ENCODE peak calls at places on chromosomes 16 and 17, in four cellular contexts. U is GM23338, L is hepatocyte, Z is MM.1S. X is an unnamed sample. For H3K4me1, the result is how much of the 10 kb centered on the place peaks cover.

GRCh38 chr17:14940946-14941280 is 324.2 kb downstream of the PMP22 start:
- DNase-seq in U (no peak), L (no peak), Z (no peak), X (no peak)

GRCh38 chr17:80751460-80752368 is 207.1 kb downstream of the RPTOR start:
- DNase-seq in U (peak), L (no peak), Z (no peak), X (no peak)

GRCh38 chr17:59331929-59332889 is 754 bp downstream of the YPEL2 start:
- DNase-seq in U (peak), L (peak), Z (no peak), X (peak)

GRCh38 chr16:17228048-17228707 is 242.6 kb downstream of the XYLT1 start:
- DNase-seq in U (no peak), L (no peak), Z (no peak), X (no peak)

GRCh38 chr17:39694593-39694992 is 5.3 kb upstream of the ERBB2 start:
- DNase-seq in U (no peak), L (no peak), Z (no peak), X (peak)

GRCh38 chr16:15897834-15898254 is 9.4 kb upstream of the CEP20 start:
- DNase-seq in U (no peak), L (no peak), Z (peak), X (peak)

GRCh38 chr17:62780273-62780672 is 27.8 kb downstream of the MARCHF10 start:
- DNase-seq in U (no peak), L (no peak), Z (no peak), X (no peak)

GRCh38 chr16:76653390-76654026 is 376.3 kb downstream of the CNTNAP4 start:
- DNase-seq in U (peak), L (peak), Z (peak), X (no peak)

GRCh38 chr16:54327609-54328008 is 41.0 kb upstream of the IRX3 start:
- DNase-seq in U (no peak), L (no peak), Z (no peak), X (no peak)

GRCh38 chr17:50175035-50175788 is 9.4 kb downstream of the SGCA start:
- DNase-seq in U (no peak), L (no peak), Z (no peak), X (peak)

GRCh38 chr16:79864781-79865391 is 264.3 kb upstream of the MAF start:
- DNase-seq in U (no peak), L (no peak), Z (no peak), X (no peak)

GRCh38 chr17:79075433-79075805 is 795 bp downstream of the ENGASE start:
- DNase-seq in U (peak), L (no peak), Z (no peak), X (peak)

GRCh38 chr17:57085448-57086068 is 512 bp downstream of the AKAP1 start:
- DNase-seq in U (peak), L (peak), Z (peak), X (peak)

GRCh38 chr17:39155654-39156053 is 4.2 kb upstream of the PLXDC1 start:
- DNase-seq in U (no peak), L (no peak), Z (no peak), X (no peak)

GRCh38 chr16:29151317-29151716 is 166.5 kb downstream of the LAT start:
- DNase-seq in U (no peak), L (no peak), Z (no peak), X (no peak)

GRCh38 chr16:3999479-3999868 is 116.8 kb downstream of the ADCY9 start:
- DNase-seq in U (peak), L (peak), Z (no peak), X (peak)

GRCh38 chr17:69448431-69449102 is 34.1 kb downstream of the MAP2K6 start:
- DNase-seq in U (peak), L (no peak), Z (no peak), X (no peak)

GRCh38 chr17:54992797-54993639 is 24.5 kb downstream of the STXBP4 start:
- DNase-seq in U (peak), L (peak), Z (peak), X (no peak)

DNA sequence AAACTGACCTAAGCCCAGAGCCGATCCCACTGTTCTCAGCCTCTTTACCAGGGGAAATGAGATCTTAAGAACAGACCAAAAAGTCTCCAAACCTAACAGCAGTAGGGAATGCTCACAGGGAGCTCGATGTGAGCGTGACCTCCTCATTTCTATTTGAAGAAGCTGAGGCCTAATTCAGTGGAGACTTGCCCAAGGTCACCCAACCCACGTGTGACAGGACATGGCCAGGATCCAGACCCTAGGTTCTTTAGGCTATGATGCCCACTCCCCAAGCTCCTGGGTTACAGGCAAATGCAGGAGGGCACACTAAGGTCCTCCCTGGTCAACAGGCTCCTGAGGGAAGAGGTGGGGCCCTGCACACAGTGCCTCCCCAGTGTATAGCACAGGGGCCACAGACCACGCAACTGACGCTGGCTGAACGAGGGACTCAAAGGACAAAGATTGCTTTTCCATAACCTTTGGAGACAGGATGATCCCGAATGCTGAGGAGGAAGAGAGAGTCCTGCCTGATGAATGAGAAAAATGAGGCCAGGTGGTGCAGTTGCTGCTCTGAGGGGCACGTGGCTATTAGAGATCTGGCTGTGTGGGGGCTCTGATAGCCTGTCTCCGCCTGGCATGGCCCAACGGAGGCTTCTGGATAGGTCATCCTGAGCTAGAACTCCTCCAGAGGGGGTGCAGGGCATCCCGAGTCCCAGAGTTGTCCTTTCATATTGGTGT is 24.0 kb downstream of the MAP3K14 start:
- DNase-seq in U (no peak), L (no peak), Z (no peak), X (peak)
- H3K4me1 ChIP-seq in U (under half), L (under half), Z (under half), X (under half)

GRCh38 chr16:85911531-85911930 is 12.6 kb downstream of the IRF8 start:
- DNase-seq in U (no peak), L (no peak), Z (no peak), X (no peak)
- H2AFZ ChIP-seq in U (no peak), L (no peak), Z (no peak), X (no peak)

GRCh38 chr16:89317101-89317671 is 99.7 kb downstream of the ZNF778 start:
- DNase-seq in U (no peak), L (no peak), Z (no peak), X (peak)
- H3K4me1 ChIP-seq in U (under half), L (under half), Z (under half), X (under half)

DNA sequence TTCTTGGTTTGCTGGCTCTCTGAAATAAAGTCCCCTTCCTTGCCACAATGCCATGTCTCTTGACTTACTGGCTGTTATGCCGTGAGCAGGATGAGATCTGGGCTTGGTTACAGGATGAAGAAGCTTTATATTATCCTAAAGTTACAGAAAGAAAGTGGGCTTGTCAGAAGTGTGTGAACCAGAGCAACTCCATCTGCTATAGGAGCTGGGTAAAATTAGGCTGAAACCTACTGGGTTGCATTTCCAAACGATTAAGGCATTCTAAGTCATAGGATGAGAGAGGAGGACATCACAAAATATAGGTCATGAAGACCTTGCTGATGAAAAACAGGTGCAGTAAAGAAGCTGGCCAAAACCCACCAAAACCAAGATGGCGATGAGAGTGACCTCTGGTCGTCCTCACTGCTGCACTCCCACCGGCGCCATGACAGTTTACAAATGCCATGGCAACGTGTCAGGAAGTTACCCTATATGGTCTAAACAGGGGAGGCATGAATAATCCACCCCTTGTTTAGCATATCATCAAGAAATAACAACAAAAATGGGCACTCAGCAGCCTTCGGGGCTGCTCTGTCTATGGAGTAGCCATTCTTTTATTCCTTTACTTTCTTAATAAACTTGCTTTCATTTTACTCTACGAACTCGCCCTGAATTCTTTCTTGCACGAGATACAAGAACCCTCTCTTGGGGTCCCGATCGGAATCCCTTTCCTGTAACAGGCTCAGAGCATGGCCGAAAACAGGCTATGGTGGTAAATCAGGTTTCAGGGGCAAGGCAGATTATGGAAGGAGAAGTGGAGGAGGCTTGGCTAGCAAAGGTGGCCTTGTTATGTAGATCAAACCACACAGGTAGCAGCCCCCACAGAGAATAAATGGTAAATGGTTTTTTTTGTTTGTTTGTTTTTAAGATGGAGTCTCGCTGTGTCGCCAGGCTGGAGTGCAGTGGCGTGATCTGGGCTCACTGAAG is 81.3 kb upstream of the C16orf82 start:
- DNase-seq in U (peak), L (no peak), Z (no peak), X (no peak)
- H2AFZ ChIP-seq in U (peak), L (no peak), Z (no peak), X (no peak)

DNA sequence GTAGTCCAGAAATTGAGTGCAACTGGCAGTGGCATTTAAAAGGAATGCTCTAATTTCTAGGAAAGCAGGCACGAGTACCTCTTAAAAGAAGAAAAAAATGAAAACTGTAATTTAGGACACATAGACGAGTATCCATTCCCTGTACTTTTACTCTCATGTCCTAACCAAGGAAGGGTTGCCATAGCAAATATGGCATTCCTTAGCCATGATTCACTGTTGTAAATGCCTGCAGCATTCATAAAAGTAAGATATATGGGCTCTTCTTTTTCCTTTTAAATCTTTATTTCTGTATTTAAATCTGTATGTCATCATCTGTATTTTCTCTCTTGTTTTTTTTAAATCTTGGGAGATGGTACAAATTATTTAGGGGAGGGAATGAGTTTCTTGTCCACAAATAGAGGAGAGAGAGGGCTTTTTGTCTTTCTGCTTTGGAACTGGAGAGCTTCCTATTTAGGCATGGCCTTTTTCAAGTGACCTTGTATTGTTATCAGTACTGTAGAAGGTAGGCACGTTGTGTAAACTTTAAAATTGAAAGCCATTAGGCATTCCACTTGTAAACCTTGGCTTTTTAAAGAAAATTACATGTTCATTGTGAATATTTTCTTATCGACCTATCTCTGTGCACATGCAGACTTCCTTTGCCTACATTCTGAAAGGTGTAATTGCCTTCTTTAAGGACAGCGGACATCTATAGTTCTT is 50.0 kb downstream of the TENT4B start:
- DNase-seq in U (no peak), L (peak), Z (no peak), X (peak)
- H3K4me1 ChIP-seq in U (under half), L (under half), Z (under half), X (under half)